ENCODE peak calls at places on chromosomes 1 and 21, in four cellular contexts. M, S, W and Y are unnamed samples.

GRCh38 chr1:15678578-15678977 is 5.5 kb upstream of the PLEKHM2 start:
- DNase-seq in M (no peak), S (peak; percentile 98), W (no peak), Y (peak; percentile 46)

GRCh38 chr1:184019066-184019465 is 18.5 kb downstream of the COLGALT2 start:
- DNase-seq in M (no peak), S (no peak), W (no peak), Y (no peak)

GRCh38 chr1:181592261-181592859 is 109.0 kb downstream of the CACNA1E start:
- DNase-seq in M (no peak), S (no peak), W (no peak), Y (no peak)

GRCh38 chr1:167599839-167600581 is 30.0 kb upstream of the RCSD1 start:
- DNase-seq in M (peak; percentile 65), S (peak; percentile 79), W (peak; percentile 53), Y (no peak)

GRCh38 chr1:58397187-58397820 is 149.2 kb downstream of the OMA1 start:
- DNase-seq in M (no peak), S (peak; percentile 94), W (no peak), Y (no peak)

GRCh38 chr1:36528361-36529349 is 45.9 kb upstream of the CSF3R start:
- DNase-seq in M (no peak), S (no peak), W (no peak), Y (no peak)

GRCh38 chr1:234842726-234843641 is 233.0 kb upstream of the IRF2BP2 start:
- DNase-seq in M (peak; percentile 74), S (no peak), W (peak; percentile 45), Y (no peak)

GRCh38 chr1:89311757-89312156 is 39.1 kb upstream of the GBP5 start:
- DNase-seq in M (no peak), S (peak; percentile 69), W (no peak), Y (no peak)

GRCh38 chr1:1243807-1244191 is 2.7 kb downstream of the C1QTNF12 start:
- DNase-seq in M (no peak), S (no peak), W (no peak), Y (no peak)

GRCh38 chr21:42722153-42722552 is 68.7 kb downstream of the PDE9A start:
- DNase-seq in M (no peak), S (no peak), W (no peak), Y (no peak)

GRCh38 chr1:226546926-226547325 is 1.6 kb upstream of the STUM start:
- DNase-seq in M (no peak), S (no peak), W (no peak), Y (no peak)

GRCh38 chr1:32273389-32274208 is 18.3 kb upstream of the HDAC1 start:
- DNase-seq in M (peak; percentile 32), S (peak; percentile 71), W (peak; percentile 60), Y (no peak)

GRCh38 chr1:109478806-109479205 is 4.9 kb upstream of the ATXN7L2 start:
- DNase-seq in M (no peak), S (peak; percentile 28), W (no peak), Y (no peak)

GRCh38 chr1:97004054-97004453 is 282.5 kb downstream of the PTBP2 start:
- DNase-seq in M (no peak), S (no peak), W (no peak), Y (no peak)

GRCh38 chr1:151995774-151996173 is 2.1 kb upstream of the S100A10 start:
- DNase-seq in M (no peak), S (no peak), W (no peak), Y (no peak)

GRCh38 chr1:41890841-41891311 is 27.8 kb downstream of the HIVEP3 start:
- DNase-seq in M (no peak), S (peak; percentile 47), W (no peak), Y (no peak)

GRCh38 chr1:83900530-83900929 is 98.4 kb downstream of the TTLL7 start:
- DNase-seq in M (no peak), S (peak; percentile 51), W (no peak), Y (no peak)

GRCh38 chr1:41329662-41330587 is 31.3 kb upstream of the FOXO6 start:
- DNase-seq in M (no peak), S (no peak), W (no peak), Y (no peak)

GRCh38 chr1:225481738-225482137 is 53.9 kb upstream of the LBR start:
- DNase-seq in M (peak; percentile 3), S (no peak), W (no peak), Y (no peak)

GRCh38 chr1:35577071-35577998 is 4.2 kb downstream of the TFAP2E start:
- DNase-seq in M (peak; percentile 69), S (peak; percentile 46), W (peak; percentile 84), Y (no peak)

GRCh38 chr1:234755449-234755863 is 145.5 kb upstream of the IRF2BP2 start:
- DNase-seq in M (no peak), S (peak; percentile 57), W (no peak), Y (peak; percentile 39)

GRCh38 chr1:111236806-111237205 is 9.3 kb downstream of the CHI3L2 start:
- DNase-seq in M (no peak), S (no peak), W (no peak), Y (no peak)

GRCh38 chr21:34881421-34881820 is 167.7 kb downstream of the RUNX1 start:
- DNase-seq in M (no peak), S (peak; percentile 66), W (no peak), Y (no peak)

GRCh38 chr21:45163413-45164123 is 89.2 kb downstream of the ADARB1 start:
- DNase-seq in M (no peak), S (no peak), W (no peak), Y (no peak)

GRCh38 chr1:58727363-58727762 is 27.5 kb upstream of the MYSM1 start:
- DNase-seq in M (no peak), S (peak; percentile 95), W (no peak), Y (peak; percentile 86)

GRCh38 chr1:173062156-173062938 is 11.6 kb upstream of the TNFSF18 start:
- DNase-seq in M (no peak), S (peak; percentile 80), W (no peak), Y (peak; percentile 64)

GRCh38 chr1:70754711-70755110 is 292.9 kb downstream of the PTGER3 start:
- DNase-seq in M (no peak), S (no peak), W (no peak), Y (no peak)

GRCh38 chr1:245418029-245418428 is 263.2 kb downstream of the KIF26B start:
- DNase-seq in M (no peak), S (no peak), W (no peak), Y (no peak)

GRCh38 chr1:228508253-228508652 is 21.1 kb downstream of the RNF187 start:
- DNase-seq in M (no peak), S (no peak), W (no peak), Y (no peak)

GRCh38 chr21:45308211-45309068 is 20.7 kb upstream of the POFUT2 start:
- DNase-seq in M (no peak), S (no peak), W (no peak), Y (no peak)

GRCh38 chr21:44018813-44019567 is 6.9 kb downstream of the TRAPPC10 start:
- DNase-seq in M (no peak), S (no peak), W (no peak), Y (no peak)

GRCh38 chr1:228210076-228210651 is 2.3 kb downstream of the OBSCN start:
- DNase-seq in M (no peak), S (peak; percentile 10), W (no peak), Y (no peak)

GRCh38 chr21:46056450-46056903 is 41.4 kb upstream of the COL6A2 start:
- DNase-seq in M (no peak), S (no peak), W (no peak), Y (no peak)